ENCODE peak calls at places on chromosomes 1 and 21, in eight cellular contexts. Z is NCI-H2029; H is heart left ventricle; V is activated T-cell treated with anti-CD3 and anti-CD28 coated beads, Interleukin-2, amount 50 U/mL, for 72 hours; O is RWPE1; Y is hepatocyte; R is NCI-H774; P is stimulated activated CD4-positive, alpha-beta T cell treated with anti-CD3 and anti-CD28 coated beads, Interleukin-1b, Interleukin-23, amount 100 ng/mL, for 24 hours. M is an unnamed sample.

GRCh38 chr1:4140821-4141220 is 240.7 kb upstream of the C1orf174 start:
- DNase-seq in Z (no peak), R (no peak), V (no peak), H (no peak), Y (no peak), O (no peak), P (no peak), M (no peak)

GRCh38 chr1:12460911-12461621 is 156.9 kb downstream of the DHRS3 start:
- DNase-seq in Z (no peak), V (no peak), R (peak), P (no peak), Y (no peak), O (no peak), H (no peak), M (no peak)

GRCh38 chr1:92509619-92510018 is 22.9 kb upstream of the GFI1 start:
- DNase-seq in O (no peak), H (no peak), R (no peak), Y (no peak), Z (no peak), P (no peak), V (no peak), M (no peak)

GRCh38 chr1:202151045-202151444 is 6.5 kb upstream of the ARL8A start:
- DNase-seq in H (no peak), Y (no peak), Z (no peak), V (no peak), R (no peak), P (no peak), O (no peak), M (no peak)

GRCh38 chr1:47436979-47437517 is 796 bp upstream of the FOXD2 start:
- DNase-seq in Y (no peak), P (no peak), V (no peak), O (peak), R (no peak), H (no peak), Z (peak), M (no peak)

GRCh38 chr1:180343931-180344406 is 113.9 kb downstream of the LHX4 start:
- DNase-seq in P (no peak), R (peak), H (peak), Z (peak), O (no peak), V (no peak), Y (peak), M (peak)

GRCh38 chr1:33872681-33873080 is 8.8 kb downstream of the HMGB4 start:
- DNase-seq in Y (no peak), P (no peak), Z (no peak), H (no peak), R (no peak), O (no peak), V (no peak), M (no peak)

GRCh38 chr21:36320421-36321324 is 676 bp downstream of the MORC3 start:
- DNase-seq in Y (peak), V (peak), O (peak), P (peak), Z (peak), H (peak), R (peak), M (no peak)

GRCh38 chr1:184892116-184892515 is 82.2 kb downstream of the NIBAN1 start:
- DNase-seq in V (peak), P (no peak), O (no peak), Z (no peak), R (no peak), Y (no peak), H (no peak), M (no peak)

GRCh38 chr1:110064576-110065337 is 5.7 kb downstream of the ALX3 start:
- DNase-seq in R (no peak), Z (no peak), V (no peak), Y (no peak), O (no peak), H (no peak), P (no peak), M (no peak)

GRCh38 chr21:32818411-32818810 is 46.9 kb upstream of the PAXBP1 start:
- DNase-seq in H (no peak), Z (no peak), V (no peak), O (no peak), Y (no peak), R (no peak), P (no peak), M (no peak)

GRCh38 chr1:154342132-154342531 is 16.8 kb downstream of the ATP8B2 start:
- DNase-seq in Y (no peak), R (no peak), V (no peak), P (no peak), H (no peak), O (no peak), Z (no peak), M (no peak)

GRCh38 chr21:34670962-34671348 is 2.2 kb downstream of the CLIC6 start:
- DNase-seq in Z (no peak), Y (no peak), O (no peak), P (no peak), H (no peak), V (no peak), R (no peak), M (no peak)